ENCODE peak calls at places on chromosomes 5 and 9, in six cellular contexts. O, C, A, F, L and G are unnamed samples.

GRCh38 chr9:137252555-137253506 is 1.7 kb downstream of the STPG3 start:
- DNase-seq in O (no peak), C (no peak), A (no peak), F (no peak), L (no peak), G (no peak)

GRCh38 chr9:98442114-98442513 is 186.7 kb upstream of the TBC1D2 start:
- DNase-seq in O (no peak), C (no peak), A (no peak), F (no peak), L (no peak), G (no peak)

GRCh38 chr5:149128023-149128875 is 13.0 kb upstream of the ABLIM3 start:
- DNase-seq in O (no peak), C (peak; percentile 37), A (no peak), F (no peak), L (no peak), G (no peak)

GRCh38 chr5:140310434-140310833 is 7.5 kb upstream of the PFDN1 start:
- DNase-seq in O (no peak), C (no peak), A (no peak), F (no peak), L (no peak), G (no peak)

GRCh38 chr5:153222956-153223355 is 267.5 kb upstream of the GRIA1 start:
- DNase-seq in O (no peak), C (no peak), A (no peak), F (no peak), L (no peak), G (no peak)

GRCh38 chr5:42858031-42858643 is 46.4 kb upstream of the SELENOP start:
- DNase-seq in O (no peak), C (no peak), A (no peak), F (no peak), L (no peak), G (no peak)

GRCh38 chr9:7234144-7234543 is 476.4 kb downstream of the KDM4C start:
- DNase-seq in O (no peak), C (no peak), A (no peak), F (no peak), L (no peak), G (no peak)

GRCh38 chr5:153357493-153358112 is 132.9 kb upstream of the GRIA1 start:
- DNase-seq in O (no peak), C (no peak), A (no peak), F (no peak), L (no peak), G (no peak)

GRCh38 chr9:135580664-135581380 is 19.3 kb downstream of the PAEP start:
- DNase-seq in O (no peak), C (no peak), A (no peak), F (no peak), L (no peak), G (no peak)

GRCh38 chr9:29144476-29144875 is 1571.2 kb upstream of the C9orf72 start:
- DNase-seq in O (no peak), C (no peak), A (no peak), F (no peak), L (no peak), G (no peak)

GRCh38 chr9:36499156-36499886 is 73.4 kb upstream of the MELK start:
- DNase-seq in O (no peak), C (no peak), A (no peak), F (no peak), L (no peak), G (no peak)

GRCh38 chr9:108535526-108535925 is 320.3 kb downstream of the ACTL7B start:
- DNase-seq in O (no peak), C (no peak), A (no peak), F (no peak), L (no peak), G (no peak)

GRCh38 chr9:93761822-93762221 is 185.4 kb downstream of the PHF2 start:
- DNase-seq in O (no peak), C (no peak), A (no peak), F (no peak), L (no peak), G (no peak)

GRCh38 chr5:95712347-95712958 is 18.7 kb upstream of the RHOBTB3 start:
- DNase-seq in O (no peak), C (no peak), A (no peak), F (no peak), L (no peak), G (peak; percentile 63)

GRCh38 chr9:124675261-124676158 is 95.6 kb downstream of the NR6A1 start:
- DNase-seq in O (no peak), C (no peak), A (no peak), F (no peak), L (no peak), G (no peak)

GRCh38 chr5:81429986-81430385 is 36.1 kb upstream of the ACOT12 start:
- DNase-seq in O (no peak), C (no peak), A (no peak), F (no peak), L (no peak), G (no peak)

GRCh38 chr5:36590513-36591286 is 15.7 kb upstream of the SLC1A3 start:
- DNase-seq in O (no peak), C (no peak), A (no peak), F (no peak), L (no peak), G (no peak)

GRCh38 chr5:148972958-148973357 is 89.9 kb downstream of the SH3TC2 start:
- DNase-seq in O (no peak), C (peak; percentile 66), A (no peak), F (no peak), L (no peak), G (peak; percentile 53)

GRCh38 chr9:110895141-110895912 is 142.9 kb downstream of the LPAR1 start:
- DNase-seq in O (no peak), C (peak; percentile 80), A (no peak), F (no peak), L (no peak), G (no peak)

GRCh38 chr5:132193165-132193694 is 34.4 kb downstream of the P4HA2 start:
- DNase-seq in O (no peak), C (no peak), A (no peak), F (no peak), L (no peak), G (no peak)

GRCh38 chr9:128007566-128008138 is 26.9 kb upstream of the EEIG1 start:
- DNase-seq in O (no peak), C (peak; percentile 29), A (peak; percentile 92), F (peak; percentile 63), L (peak; percentile 84), G (no peak)

GRCh38 chr9:673264-673965 is 168.1 kb upstream of the DMRT1 start:
- DNase-seq in O (no peak), C (no peak), A (no peak), F (peak; percentile 55), L (no peak), G (no peak)

GRCh38 chr9:136740971-136741884 is 1.5 kb downstream of the LCN10 start:
- DNase-seq in O (no peak), C (peak; percentile 64), A (no peak), F (no peak), L (no peak), G (no peak)

GRCh38 chr5:137935190-137935589 is 45.9 kb downstream of the PKD2L2 start:
- DNase-seq in O (no peak), C (no peak), A (no peak), F (no peak), L (no peak), G (no peak)

GRCh38 chr9:70113403-70114022 is 69.9 kb downstream of the MAMDC2 start:
- DNase-seq in O (no peak), C (peak; percentile 59), A (no peak), F (peak; percentile 49), L (no peak), G (no peak)

GRCh38 chr5:145101246-145101645 is 733.9 kb downstream of the PRELID2 start:
- DNase-seq in O (no peak), C (no peak), A (no peak), F (no peak), L (no peak), G (no peak)

GRCh38 chr5:151239237-151239861 is 13.6 kb upstream of the GM2A start:
- DNase-seq in O (peak; percentile 33), C (peak; percentile 81), A (peak; percentile 27), F (peak; percentile 38), L (peak; percentile 34), G (no peak)

GRCh38 chr9:118928723-118929122 is 440.5 kb downstream of the BRINP1 start:
- DNase-seq in O (no peak), C (no peak), A (no peak), F (no peak), L (no peak), G (no peak)

GRCh38 chr9:88215181-88216131 is 77.2 kb upstream of the SPATA31C2 start:
- DNase-seq in O (no peak), C (no peak), A (no peak), F (no peak), L (no peak), G (no peak)

GRCh38 chr9:4011062-4011461 is 288.8 kb downstream of the GLIS3 start:
- DNase-seq in O (no peak), C (no peak), A (no peak), F (no peak), L (no peak), G (no peak)

GRCh38 chr9:97487107-97487506 is 14.4 kb upstream of the TMOD1 start:
- DNase-seq in O (no peak), C (no peak), A (no peak), F (no peak), L (no peak), G (no peak)

GRCh38 chr9:16309350-16310271 is 560.9 kb downstream of the BNC2 start:
- DNase-seq in O (no peak), C (peak; percentile 51), A (no peak), F (no peak), L (no peak), G (no peak)

GRCh38 chr5:88664630-88665029 is 218.4 kb downstream of the MEF2C start:
- DNase-seq in O (no peak), C (no peak), A (no peak), F (no peak), L (no peak), G (no peak)

GRCh38 chr9:130010151-130010988 is 32.6 kb downstream of the FNBP1 start:
- DNase-seq in O (no peak), C (no peak), A (peak; percentile 39), F (peak; percentile 16), L (no peak), G (no peak)

GRCh38 chr5:132265336-132266030 is 8.0 kb downstream of the PDLIM4 start:
- DNase-seq in O (no peak), C (peak; percentile 67), A (no peak), F (peak; percentile 82), L (no peak), G (peak; percentile 81)

GRCh38 chr5:158553195-158553945 is 546.3 kb downstream of the EBF1 start:
- DNase-seq in O (no peak), C (peak; percentile 33), A (no peak), F (no peak), L (no peak), G (no peak)

GRCh38 chr5:126868961-126869451 is 92.1 kb downstream of the LMNB1 start:
- DNase-seq in O (no peak), C (peak; percentile 49), A (no peak), F (no peak), L (no peak), G (no peak)

GRCh38 chr5:14594378-14595074 is 12.9 kb downstream of the OTULINL start:
- DNase-seq in O (no peak), C (no peak), A (no peak), F (no peak), L (no peak), G (no peak)

GRCh38 chr9:113805753-113806152 is 70.4 kb upstream of the ZNF618 start:
- DNase-seq in O (no peak), C (no peak), A (no peak), F (no peak), L (no peak), G (no peak)

GRCh38 chr9:93083592-93084470 is 12.2 kb upstream of the CARD19 start:
- DNase-seq in O (no peak), C (no peak), A (no peak), F (no peak), L (peak; percentile 6), G (no peak)